ENCODE peak calls at places on chromosomes 11 and 22, in eight cellular contexts. Y, O, R, Q, V, G, K and J are unnamed samples.

GRCh38 chr11:1570896-1571759 is 943 bp downstream of the DUSP8 start:
- DNase-seq in K (no peak), G (no peak), R (no peak), Y (no peak), O (no peak), Q (no peak), V (no peak), J (no peak)

GRCh38 chr11:45774023-45774655 is 30.8 kb upstream of the SLC35C1 start:
- DNase-seq in Q (no peak), Y (no peak), R (no peak), G (no peak), K (no peak), V (no peak), O (no peak), J (peak; percentile 6)

GRCh38 chr11:71302534-71302909 is 50.1 kb upstream of the SHANK2 start:
- DNase-seq in O (no peak), V (no peak), G (no peak), R (no peak), Y (no peak), Q (no peak), K (no peak), J (no peak)

GRCh38 chr22:25839755-25840154 is 97.8 kb downstream of the MYO18B start:
- DNase-seq in O (no peak), R (no peak), K (no peak), Q (no peak), Y (no peak), V (no peak), G (no peak), J (no peak)

GRCh38 chr11:126662055-126662790 is 306.7 kb downstream of the ST3GAL4 start:
- DNase-seq in K (no peak), R (no peak), V (no peak), G (no peak), Q (no peak), O (no peak), Y (no peak), J (no peak)

GRCh38 chr22:39872548-39872947 is 21.0 kb downstream of the ENTHD1 start:
- DNase-seq in Y (no peak), O (no peak), K (no peak), Q (no peak), G (no peak), V (no peak), R (no peak), J (no peak)

GRCh38 chr11:68632802-68633201 is 51.5 kb upstream of the GAL start:
- DNase-seq in G (no peak), V (peak; percentile 79), R (no peak), O (peak; percentile 87), Y (peak; percentile 60), K (peak; percentile 39), Q (peak; percentile 68), J (peak; percentile 51)

GRCh38 chr22:36457688-36458450 is 23.6 kb downstream of the TXN2 start:
- DNase-seq in K (no peak), Q (no peak), O (no peak), G (no peak), Y (no peak), R (no peak), V (peak; percentile 32), J (peak; percentile 85)

GRCh38 chr22:27386186-27386585 is 415.4 kb downstream of the MN1 start:
- DNase-seq in Y (no peak), O (no peak), Q (no peak), G (no peak), V (no peak), R (no peak), K (no peak), J (no peak)

GRCh38 chr22:38786631-38787030 is 7.3 kb downstream of the DNAL4 start:
- DNase-seq in R (no peak), V (no peak), K (no peak), Y (no peak), O (no peak), Q (no peak), G (no peak), J (no peak)

GRCh38 chr11:116691779-116692178 is 81.0 kb downstream of the BUD13 start:
- DNase-seq in V (peak; percentile 24), Y (no peak), O (peak; percentile 64), G (no peak), Q (peak; percentile 38), K (peak; percentile 45), R (peak; percentile 90), J (peak; percentile 86)

GRCh38 chr22:46457502-46458488 is 79.6 kb downstream of the CELSR1 start:
- DNase-seq in R (no peak), K (no peak), O (no peak), V (peak; percentile 11), Y (no peak), Q (no peak), G (peak; percentile 46), J (peak; percentile 53)

GRCh38 chr11:2249191-2249916 is 21.0 kb downstream of the ASCL2 start:
- DNase-seq in O (no peak), G (no peak), Y (no peak), K (no peak), Q (no peak), R (no peak), V (no peak), J (no peak)

GRCh38 chr11:46247664-46248063 is 29.8 kb upstream of the CREB3L1 start:
- DNase-seq in Y (no peak), O (peak; percentile 93), R (peak; percentile 73), K (peak; percentile 22), G (peak; percentile 6), Q (peak; percentile 14), V (peak; percentile 68), J (no peak)

GRCh38 chr11:93807980-93808379 is 23.9 kb downstream of the MED17 start:
- DNase-seq in O (no peak), R (no peak), K (no peak), Y (no peak), G (no peak), V (no peak), Q (no peak), J (no peak)

GRCh38 chr11:119218141-119218878 is 12.2 kb downstream of the CBL start:
- DNase-seq in K (no peak), O (no peak), V (peak; percentile 82), Q (peak; percentile 99), R (no peak), G (peak; percentile 13), Y (peak; percentile 61), J (peak; percentile 78)

GRCh38 chr22:29636751-29637150 is 33.3 kb downstream of the NF2 start:
- DNase-seq in G (no peak), Y (no peak), Q (no peak), O (no peak), V (no peak), K (no peak), R (no peak), J (no peak)

GRCh38 chr11:70367071-70367470 is 31.3 kb upstream of the CTTN start:
- DNase-seq in V (no peak), K (no peak), R (no peak), O (no peak), Q (no peak), G (no peak), Y (no peak), J (no peak)

GRCh38 chr22:16957781-16958180 is 50.2 kb downstream of the GAB4 start:
- DNase-seq in O (no peak), Y (no peak), Q (no peak), K (no peak), V (no peak), G (no peak), R (no peak), J (peak; percentile 5)